ENCODE peak calls at places on chromosomes 5 and 9, in five cellular contexts. Y is DND-41, C is GM06990, F is cardiac muscle cell, Z is PC-9. V is an unnamed sample. For H3K27me3, the result is how much of the 10 kb centered on the place peaks cover.

GRCh38 chr9:136089697-136090045 is 5.4 kb downstream of the NACC2 start:
- DNase-seq in Y (no peak), C (peak), F (no peak), Z (no peak), V (peak)

GRCh38 chr9:133534346-133535284 is at the start of gene ADAMTSL2:
- DNase-seq in Y (peak), C (peak), F (peak), Z (no peak), V (peak)

GRCh38 chr9:6147847-6148246 is 67.8 kb upstream of the IL33 start:
- DNase-seq in Y (no peak), C (no peak), F (no peak), Z (no peak), V (no peak)

GRCh38 chr5:40134883-40135520 is 544.7 kb upstream of the PTGER4 start:
- DNase-seq in Y (no peak), C (no peak), F (no peak), Z (no peak), V (no peak)

GRCh38 chr9:108463927-108464606 is 391.7 kb downstream of the ACTL7B start:
- DNase-seq in Y (no peak), C (no peak), F (no peak), Z (no peak), V (no peak)

GRCh38 chr9:71768388-71769174 is at the start of gene CEMIP2:
- DNase-seq in Y (peak), C (peak), F (peak), Z (peak), V (peak)

GRCh38 chr5:148976569-148977321 is 86.1 kb downstream of the SH3TC2 start:
- DNase-seq in Y (no peak), C (no peak), F (no peak), Z (no peak), V (no peak)

GRCh38 chr9:37617837-37618236 is 25.4 kb upstream of the TOMM5 start:
- DNase-seq in Y (no peak), C (no peak), F (no peak), Z (no peak), V (no peak)

GRCh38 chr5:121251954-121252353 is 599.7 kb upstream of the FTMT start:
- DNase-seq in Y (no peak), C (no peak), F (no peak), Z (no peak), V (no peak)

GRCh38 chr9:534886-535285 is 306.6 kb upstream of the DMRT1 start:
- DNase-seq in Y (no peak), C (no peak), F (no peak), Z (peak), V (no peak)

GRCh38 chr5:149203896-149204544 is 62.7 kb downstream of the ABLIM3 start:
- DNase-seq in Y (no peak), C (no peak), F (no peak), Z (no peak), V (no peak)

GRCh38 chr9:28212979-28213378 is 639.7 kb upstream of the C9orf72 start:
- DNase-seq in Y (no peak), C (no peak), F (peak), Z (no peak), V (no peak)

GRCh38 chr9:136399176-136400037 is 563 bp downstream of the SNAPC4 start:
- DNase-seq in Y (no peak), C (peak), F (peak), Z (peak), V (peak)

GRCh38 chr5:166880456-166880855 is 1411.0 kb upstream of the WWC1 start:
- DNase-seq in Y (no peak), C (no peak), F (no peak), Z (no peak), V (no peak)

GRCh38 chr5:39876146-39876545 is 451.4 kb upstream of the DAB2 start:
- DNase-seq in Y (no peak), C (no peak), F (no peak), Z (no peak), V (no peak)

GRCh38 chr9:108162664-108163063 is 673.1 kb upstream of the KLF4 start:
- DNase-seq in Y (no peak), C (no peak), F (no peak), Z (no peak), V (no peak)

GRCh38 chr9:86141843-86142242 is 42.5 kb upstream of the GOLM1 start:
- DNase-seq in Y (no peak), C (no peak), F (no peak), Z (no peak), V (no peak)

GRCh38 chr9:36298566-36298965 is 40.3 kb upstream of the GNE start:
- DNase-seq in Y (no peak), C (no peak), F (no peak), Z (no peak), V (no peak)

GRCh38 chr9:127569819-127570401 is 42.2 kb upstream of the STXBP1 start:
- DNase-seq in Y (no peak), C (peak), F (no peak), Z (no peak), V (peak)

GRCh38 chr5:103706939-103707682 is 144.5 kb upstream of the NUDT12 start:
- DNase-seq in Y (no peak), C (no peak), F (peak), Z (no peak), V (no peak)

GRCh38 chr9:93233033-93233432 is 49.1 kb downstream of the WNK2 start:
- DNase-seq in Y (no peak), C (no peak), F (no peak), Z (no peak), V (no peak)

GRCh38 chr5:127206320-127207113 is 84.1 kb upstream of the MEGF10 start:
- DNase-seq in Y (no peak), C (no peak), F (no peak), Z (no peak), V (no peak)

GRCh38 chr5:106755066-106755465 is 915.7 kb downstream of the EFNA5 start:
- DNase-seq in Y (no peak), C (no peak), F (no peak), Z (no peak), V (no peak)

GRCh38 chr5:129459485-129460120 is 495 bp upstream of the ADAMTS19 start:
- DNase-seq in Y (no peak), C (peak), F (peak), Z (no peak), V (no peak)

GRCh38 chr5:129465945-129466344 is 5.8 kb downstream of the ADAMTS19 start:
- DNase-seq in Y (peak), C (no peak), F (no peak), Z (no peak), V (no peak)

GRCh38 chr5:129461816-129462396 is 1.8 kb downstream of the ADAMTS19 start:
- DNase-seq in Y (no peak), C (no peak), F (no peak), Z (no peak), V (no peak)

GRCh38 chr5:129460121-129460950 is at the start of gene ADAMTS19:
- DNase-seq in Y (no peak), C (peak), F (peak), Z (no peak), V (no peak)

GRCh38 chr5:129460951-129461815 is 1.1 kb downstream of the ADAMTS19 start:
- DNase-seq in Y (no peak), C (peak), F (peak), Z (peak), V (no peak)
- H3K27me3 ChIP-seq in Y (under half), C (under half), F (under half), Z (under half), V (under half)

DNA sequence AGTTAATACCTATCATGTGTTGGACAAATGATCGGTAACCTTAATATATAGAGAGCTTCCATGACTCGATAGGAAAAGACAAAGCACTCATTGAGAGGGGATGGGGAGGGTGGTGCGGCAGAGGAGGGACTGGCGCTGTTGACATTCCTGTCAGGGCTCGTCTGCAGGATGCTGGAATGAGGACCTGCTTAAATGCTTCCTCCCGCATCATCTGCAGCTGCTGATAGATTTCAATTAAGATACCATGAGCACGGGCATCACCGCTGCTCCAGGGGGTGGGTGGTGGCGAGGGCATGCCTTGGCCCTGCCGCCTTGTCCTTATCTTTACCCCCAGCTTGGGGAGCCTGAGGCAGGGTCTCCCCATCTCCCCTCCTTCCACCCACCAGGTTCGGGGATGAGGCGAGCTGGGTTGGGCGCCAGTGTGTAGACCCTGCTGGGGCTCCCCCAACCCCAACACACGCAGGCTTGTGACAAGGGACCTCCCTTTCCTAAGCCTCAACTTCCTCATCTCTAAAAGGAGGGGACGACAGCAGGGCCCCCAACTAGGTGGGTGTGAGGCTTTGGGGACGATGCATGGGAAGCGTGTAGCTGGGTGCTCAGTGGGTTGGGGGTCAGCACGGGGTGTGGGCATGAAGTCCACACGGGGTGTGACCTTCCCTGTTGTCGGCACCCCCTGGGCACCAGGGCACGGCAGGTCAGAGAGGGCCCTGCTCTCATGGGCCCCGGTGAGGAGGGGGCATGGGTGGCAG is 11.7 kb upstream of the QRFP start:
- DNase-seq in Y (no peak), C (no peak), F (no peak), Z (no peak), V (no peak)
- H3K27me3 ChIP-seq in Y (under half), C (under half), F (under half), Z (under half), V (under half)

DNA sequence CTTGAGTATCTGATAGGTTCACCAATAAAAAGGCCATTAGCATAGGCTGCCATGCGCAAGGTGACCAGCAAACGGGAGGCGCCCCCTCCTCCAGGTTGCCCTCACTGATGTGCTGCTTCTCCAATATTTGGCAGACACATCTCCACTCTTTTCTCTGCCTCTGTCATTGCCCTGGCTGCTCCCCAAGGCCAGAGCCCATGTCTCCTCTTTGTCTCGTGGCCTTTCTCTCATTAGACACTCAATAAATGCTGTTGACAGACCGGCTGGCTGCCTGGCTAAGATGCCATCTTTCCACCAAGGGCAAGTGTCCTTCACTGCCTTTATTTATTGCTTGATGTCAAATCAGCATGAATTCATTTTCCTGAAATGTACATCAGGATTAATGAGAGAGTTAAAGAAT is 404.0 kb upstream of the KIF2A start:
- DNase-seq in Y (no peak), C (no peak), F (no peak), Z (no peak), V (no peak)
- H3K27me3 ChIP-seq in Y (under half), C (under half), F (under half), Z (under half), V (under half)

DNA sequence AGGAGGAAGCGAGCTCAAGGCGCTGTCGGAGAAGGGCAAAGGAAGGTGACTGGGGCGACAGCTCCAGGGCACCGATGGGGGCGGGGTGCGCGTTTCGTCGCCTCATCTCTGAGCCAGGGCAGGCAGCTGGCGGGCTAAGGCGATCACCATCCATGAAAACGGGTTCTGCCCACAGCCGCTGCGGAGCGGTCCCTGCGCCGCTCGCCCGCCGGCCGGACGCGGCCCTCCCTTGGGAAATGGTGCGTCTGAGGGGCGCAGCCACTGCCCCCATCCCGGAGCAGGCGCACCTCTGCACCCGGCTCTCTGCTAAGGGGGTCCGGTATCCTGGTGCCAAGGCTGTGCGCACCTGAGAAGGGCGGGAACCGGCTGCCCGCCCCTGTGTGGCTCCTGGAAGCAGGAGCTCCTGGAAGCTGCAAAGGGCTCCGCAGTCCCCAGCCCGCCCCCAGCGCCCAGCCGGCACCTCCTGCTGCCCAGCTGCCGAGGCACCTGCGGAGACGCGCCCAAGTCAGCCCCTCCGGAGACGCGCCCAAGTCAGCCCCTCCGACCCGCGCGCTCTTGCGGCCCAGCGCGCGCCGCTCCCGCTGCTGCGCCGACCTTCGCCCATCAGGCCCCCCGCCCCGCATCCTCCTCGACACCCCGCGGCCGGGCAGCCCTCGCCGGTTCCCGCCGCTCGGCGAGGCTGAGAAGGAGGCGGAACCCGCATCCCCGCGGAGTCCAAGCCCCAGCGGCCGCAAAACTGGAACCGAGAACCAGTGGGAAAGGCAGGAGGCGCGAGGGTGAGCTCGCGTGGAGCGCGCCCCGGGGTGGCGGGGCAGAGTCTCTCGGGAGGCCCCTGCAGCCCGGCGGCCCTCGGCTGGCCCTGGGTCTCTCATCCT is 757 bp downstream of the ANKRD34B start:
- DNase-seq in Y (no peak), C (peak), F (peak), Z (no peak), V (no peak)
- H3K27me3 ChIP-seq in Y (under half), C (under half), F (half or more), Z (under half), V (under half)

GRCh38 chr5:142110988-142111687 is 2.6 kb downstream of the NDFIP1 start:
- DNase-seq in Y (no peak), C (no peak), F (no peak), Z (no peak), V (no peak)
- H3K27me3 ChIP-seq in Y (under half), C (under half), F (under half), Z (under half), V (under half)

GRCh38 chr5:135543151-135543818 is 7.5 kb upstream of the NEUROG1 start:
- DNase-seq in Y (no peak), C (no peak), F (no peak), Z (no peak), V (no peak)

GRCh38 chr5:135546912-135547311 is 11.1 kb upstream of the NEUROG1 start:
- DNase-seq in Y (no peak), C (no peak), F (no peak), Z (no peak), V (no peak)

GRCh38 chr5:135546014-135546413 is 10.2 kb upstream of the NEUROG1 start:
- DNase-seq in Y (no peak), C (no peak), F (no peak), Z (no peak), V (no peak)

GRCh38 chr5:135545115-135545514 is 9.4 kb upstream of the NEUROG1 start:
- DNase-seq in Y (no peak), C (no peak), F (no peak), Z (no peak), V (no peak)

GRCh38 chr5:135544666-135545045 is 8.9 kb upstream of the NEUROG1 start:
- DNase-seq in Y (no peak), C (no peak), F (no peak), Z (no peak), V (no peak)
- H3K27me3 ChIP-seq in Y (half or more), C (under half), F (half or more), Z (half or more), V (under half)

V was measured in CD4-positive, alpha-beta memory T cell.